ENCODE peak calls at places on chromosomes 4 and X, in seven cellular contexts. Y is RPMI7951, F is AG09309, H is glutamatergic neuron, G is T follicular helper cell, E is GM04504, Z is NCI-H2081. K is an unnamed sample.
A peak's percentile ranks its signal among the peaks of the same experiment; 100 is the strongest.

GRCh38 chr4:89954906-89955305 is 60.3 kb downstream of the MMRN1 start:
- DNase-seq in G (no peak), Y (no peak), Z (no peak), E (no peak), H (no peak), F (no peak), K (no peak)

GRCh38 chrX:83535417-83536244 is 27.5 kb downstream of the POU3F4 start:
- DNase-seq in Y (peak; percentile 0), F (no peak), Z (no peak), E (no peak), G (no peak), H (no peak), K (no peak)

GRCh38 chr4:174265917-174266316 is 17.6 kb downstream of the FBXO8 start:
- DNase-seq in H (no peak), F (no peak), Z (peak; percentile 63), G (no peak), E (no peak), Y (no peak), K (no peak)

GRCh38 chr4:47031713-47032404 is 492 bp downstream of the GABRB1 start:
- DNase-seq in F (no peak), G (no peak), Z (peak; percentile 49), Y (no peak), H (no peak), E (no peak), K (no peak)

GRCh38 chr4:845836-846251 is 19.9 kb upstream of the CPLX1 start:
- DNase-seq in H (peak; percentile 48), Y (no peak), F (no peak), Z (no peak), E (peak; percentile 14), G (no peak), K (no peak)

GRCh38 chrX:30649859-30650258 is 3.4 kb upstream of the GK start:
- DNase-seq in Y (no peak), F (no peak), H (no peak), E (no peak), G (no peak), Z (no peak), K (no peak)

GRCh38 chr4:158259955-158260575 is 49.8 kb downstream of the TMEM144 start:
- DNase-seq in H (no peak), Z (peak; percentile 11), E (no peak), F (no peak), G (no peak), Y (peak; percentile 16), K (no peak)

GRCh38 chrX:101191217-101191750 is 28.3 kb upstream of the DRP2 start:
- DNase-seq in F (no peak), H (peak; percentile 34), G (no peak), E (no peak), Y (no peak), Z (no peak), K (no peak)

GRCh38 chr4:145034727-145035211 is 63.2 kb downstream of the ANAPC10 start:
- DNase-seq in Y (peak; percentile 29), E (peak; percentile 53), F (peak; percentile 47), G (no peak), Z (no peak), H (no peak), K (no peak)

GRCh38 chr4:141126769-141127168 is 6.5 kb downstream of the RNF150 start:
- DNase-seq in F (no peak), E (no peak), G (no peak), Y (no peak), Z (no peak), H (no peak), K (no peak)

GRCh38 chrX:21131786-21132185 is 242.4 kb upstream of the CNKSR2 start:
- DNase-seq in H (no peak), Z (no peak), E (no peak), G (no peak), Y (no peak), F (no peak), K (no peak)